ENCODE peak calls at places on chromosomes 5 and 9, in six cellular contexts. B is IMR-90, O is H9, L is neuronal stem cell, W is trophoblast cell, U is H1. H is an unnamed sample.
A peak's percentile ranks its signal among the peaks of the same experiment; 100 is the strongest.

GRCh38 chr5:14165375-14166091 is 22.4 kb downstream of the TRIO start:
- DNase-seq in B (peak; percentile 95), O (no peak), L (no peak), W (no peak), U (no peak), H (peak; percentile 93)

GRCh38 chr5:136308396-136308795 is 56.9 kb downstream of the TRPC7 start:
- DNase-seq in B (no peak), O (peak; percentile 50), L (no peak), W (no peak), U (no peak), H (peak; percentile 3)

GRCh38 chr5:137209232-137209810 is 289.8 kb downstream of the SPOCK1 start:
- DNase-seq in B (no peak), O (no peak), L (no peak), W (no peak), U (no peak), H (no peak)

GRCh38 chr9:97468658-97469448 is 32.6 kb upstream of the TMOD1 start:
- DNase-seq in B (peak; percentile 65), O (peak; percentile 77), L (peak; percentile 61), W (peak; percentile 21), U (peak; percentile 46), H (peak; percentile 79)

GRCh38 chr5:4192111-4192510 is 596.5 kb downstream of the IRX1 start:
- DNase-seq in B (no peak), O (no peak), L (no peak), W (no peak), U (no peak), H (no peak)

GRCh38 chr5:37717613-37718431 is 122.0 kb downstream of the GDNF start:
- DNase-seq in B (peak; percentile 88), O (no peak), L (no peak), W (no peak), U (no peak), H (peak; percentile 92)

GRCh38 chr5:78648359-78649219 is at the start of gene LHFPL2:
- DNase-seq in B (peak; percentile 68), O (peak; percentile 69), L (peak; percentile 84), W (peak; percentile 62), U (no peak), H (peak; percentile 78)

GRCh38 chr5:140262839-140263238 is 40.1 kb downstream of the PFDN1 start:
- DNase-seq in B (no peak), O (no peak), L (no peak), W (no peak), U (no peak), H (no peak)

GRCh38 chr5:8961219-8961618 is 584.7 kb downstream of the SEMA5A start:
- DNase-seq in B (no peak), O (no peak), L (no peak), W (no peak), U (no peak), H (no peak)

GRCh38 chr5:132677191-132677590 is 3.4 kb downstream of the IL4 start:
- DNase-seq in B (peak; percentile 91), O (peak; percentile 59), L (no peak), W (peak; percentile 94), U (no peak), H (peak; percentile 96)

GRCh38 chr5:172403822-172404221 is 50.5 kb downstream of the SH3PXD2B start:
- DNase-seq in B (no peak), O (no peak), L (no peak), W (no peak), U (no peak), H (no peak)

GRCh38 chr5:73424489-73425102 is 24.0 kb downstream of the FOXD1 start:
- DNase-seq in B (no peak), O (no peak), L (no peak), W (no peak), U (no peak), H (no peak)

GRCh38 chr9:107100591-107100990 is 182.5 kb upstream of the RAD23B start:
- DNase-seq in B (no peak), O (no peak), L (no peak), W (no peak), U (no peak), H (no peak)

GRCh38 chr9:131598121-131598520 is 52.8 kb downstream of the PRRT1B start:
- DNase-seq in B (no peak), O (no peak), L (no peak), W (peak; percentile 95), U (no peak), H (no peak)

GRCh38 chr9:14314424-14314928 is 535 bp upstream of the NFIB start:
- DNase-seq in B (peak; percentile 66), O (peak; percentile 64), L (no peak), W (peak; percentile 23), U (no peak), H (peak; percentile 64)

GRCh38 chr9:17134396-17134842 is 421 bp upstream of the CNTLN start:
- DNase-seq in B (peak; percentile 29), O (no peak), L (no peak), W (peak; percentile 2), U (no peak), H (peak; percentile 49)

GRCh38 chr5:132388244-132389050 is 18.9 kb downstream of the SLC22A5 start:
- DNase-seq in B (peak; percentile 73), O (no peak), L (no peak), W (peak; percentile 65), U (no peak), H (peak; percentile 84)

GRCh38 chr9:33233659-33234335 is 6.2 kb upstream of the SPINK4 start:
- DNase-seq in B (peak; percentile 99), O (no peak), L (no peak), W (no peak), U (no peak), H (peak; percentile 82)

GRCh38 chr5:148805323-148806290 is 20.8 kb upstream of the ADRB2 start:
- DNase-seq in B (peak; percentile 64), O (no peak), L (no peak), W (no peak), U (no peak), H (peak; percentile 72)

GRCh38 chr9:5452286-5452609 is 1.9 kb downstream of the CD274 start:
- DNase-seq in B (no peak), O (no peak), L (no peak), W (no peak), U (no peak), H (no peak)

GRCh38 chr9:113403651-113404050 is 2.6 kb upstream of the ALAD start:
- DNase-seq in B (no peak), O (no peak), L (no peak), W (no peak), U (no peak), H (no peak)

GRCh38 chr5:135565691-135566421 is 12.9 kb downstream of the CXCL14 start:
- DNase-seq in B (peak; percentile 52), O (peak; percentile 85), L (peak; percentile 61), W (peak; percentile 51), U (no peak), H (peak; percentile 41)

GRCh38 chr5:177445052-177446016 is 1.3 kb upstream of the PRR7 start:
- DNase-seq in B (no peak), O (no peak), L (no peak), W (no peak), U (no peak), H (no peak)

GRCh38 chr5:90119531-90119940 is 290.0 kb downstream of the CETN3 start:
- DNase-seq in B (no peak), O (no peak), L (no peak), W (no peak), U (no peak), H (no peak)

GRCh38 chr9:99127372-99128132 is 22.6 kb downstream of the TGFBR1 start:
- DNase-seq in B (peak; percentile 82), O (no peak), L (no peak), W (peak; percentile 65), U (no peak), H (no peak)

GRCh38 chr9:2992427-2992826 is 148.5 kb upstream of the PUM3 start:
- DNase-seq in B (no peak), O (no peak), L (no peak), W (no peak), U (no peak), H (no peak)

GRCh38 chr9:6873862-6874261 is 116.1 kb downstream of the KDM4C start:
- DNase-seq in B (peak; percentile 56), O (no peak), L (no peak), W (no peak), U (no peak), H (peak; percentile 2)

GRCh38 chr9:93465853-93466252 is 12.5 kb upstream of the FAM120AOS start:
- DNase-seq in B (no peak), O (no peak), L (no peak), W (no peak), U (no peak), H (no peak)

GRCh38 chr5:106854941-106855340 is 815.8 kb downstream of the EFNA5 start:
- DNase-seq in B (no peak), O (peak; percentile 57), L (no peak), W (no peak), U (no peak), H (no peak)

GRCh38 chr5:174410716-174411512 is 313.5 kb upstream of the MSX2 start:
- DNase-seq in B (peak; percentile 4), O (no peak), L (no peak), W (no peak), U (no peak), H (no peak)

GRCh38 chr5:135089912-135090311 is 55.9 kb upstream of the PITX1 start:
- DNase-seq in B (no peak), O (no peak), L (no peak), W (no peak), U (no peak), H (no peak)

GRCh38 chr5:147452137-147452838 is 57.6 kb downstream of the DPYSL3 start:
- DNase-seq in B (no peak), O (peak; percentile 82), L (no peak), W (no peak), U (peak; percentile 59), H (no peak)
- H2BK5ac ChIP-seq in B (no peak overlapping the region), O (no peak overlapping the region), L (no peak overlapping the region), W (no peak overlapping the region), U (peak overlapping the region; percentile 91), H (no peak overlapping the region)

DNA sequence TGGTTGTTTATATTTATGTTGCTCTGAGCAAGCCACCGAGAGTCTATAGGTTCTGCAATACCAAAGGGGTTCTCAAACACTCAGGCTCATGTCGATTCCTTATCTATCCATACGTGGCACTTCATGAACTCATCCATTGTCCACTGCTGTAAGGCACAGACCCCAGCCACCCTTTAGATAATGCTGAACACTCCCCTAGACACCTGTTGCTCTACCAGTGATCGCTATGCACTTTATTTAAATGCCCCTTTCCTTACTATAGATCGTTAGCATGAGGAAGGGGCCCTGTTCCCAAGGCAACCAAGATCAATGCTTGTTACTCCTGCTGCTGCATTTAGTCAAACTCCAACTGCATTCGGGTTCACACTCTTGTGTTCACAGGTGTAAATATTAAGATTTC is 171.9 kb downstream of the PAM start:
- DNase-seq in B (no peak), O (no peak), L (no peak), W (no peak), U (no peak), H (no peak)
- H4K91ac ChIP-seq in B (no peak overlapping the region), O (no peak overlapping the region), L (no peak overlapping the region), W (no peak overlapping the region), U (no peak overlapping the region), H (no peak overlapping the region)

GRCh38 chr5:127072861-127073846 is at the start of gene C5orf63:
- DNase-seq in B (peak; percentile 10), O (peak; percentile 66), L (no peak), W (peak; percentile 78), U (no peak), H (no peak)
- H2BK5ac ChIP-seq in B (no peak within 1 kb of the TSS), O (no peak within 1 kb of the TSS), L (no peak within 1 kb of the TSS), W (no peak within 1 kb of the TSS), U (no peak within 1 kb of the TSS), H (no peak within 1 kb of the TSS)

DNA sequence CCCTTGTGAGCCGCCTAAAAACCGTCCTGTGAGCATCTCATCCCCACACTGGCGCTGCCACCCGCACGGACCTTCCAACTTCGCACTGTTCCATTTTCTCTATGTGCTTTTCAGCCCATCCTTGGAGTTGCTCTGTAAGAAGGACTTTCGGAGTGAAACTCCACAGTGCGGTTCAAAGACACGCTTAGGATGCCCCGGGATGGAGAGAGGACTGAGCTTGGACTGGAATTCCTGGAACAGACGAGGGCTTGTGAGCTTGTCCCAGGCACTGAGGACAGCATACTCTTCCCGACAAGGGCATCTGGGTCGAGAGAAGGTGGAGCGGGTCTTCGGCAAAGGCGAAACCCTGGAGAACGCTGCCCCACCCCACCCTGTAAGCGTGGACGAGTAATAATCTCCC is 187.8 kb downstream of the MEF2C start:
- DNase-seq in B (no peak), O (peak; percentile 35), L (no peak), W (no peak), U (no peak), H (no peak)
- H4K91ac ChIP-seq in B (no peak overlapping the region), O (no peak overlapping the region), L (no peak overlapping the region), W (no peak overlapping the region), U (no peak overlapping the region), H (no peak overlapping the region)